ENCODE peak calls at places on chromosomes 11 and 22, in eight cellular contexts. One of them, this sample, is unnamed.

GRCh38 chr22:46065733-46066454 is 84.4 kb upstream of the PPARA start:
- DNase-seq in CD8-positive, alpha-beta T cell: no peak
- DNase-seq in HFF-Myc: no peak
- DNase-seq in astrocyte of the spinal cord: peak
- DNase-seq in breast epithelium: no peak
- DNase-seq in mesenchymal stem cell: no peak
- DNase-seq in left ventricle myocardium inferior: no peak
- DNase-seq in gastrocnemius medialis: no peak
- DNase-seq in this sample: no peak

GRCh38 chr11:78812513-78813293 is 238.0 kb upstream of the NARS2 start:
- DNase-seq in gastrocnemius medialis: no peak
- DNase-seq in astrocyte of the spinal cord: no peak
- DNase-seq in HFF-Myc: no peak
- DNase-seq in breast epithelium: no peak
- DNase-seq in left ventricle myocardium inferior: no peak
- DNase-seq in mesenchymal stem cell: peak
- DNase-seq in CD8-positive, alpha-beta T cell: no peak
- DNase-seq in this sample: no peak

GRCh38 chr11:61472868-61473267 is 35.7 kb upstream of the LRRC10B start:
- DNase-seq in left ventricle myocardium inferior: peak
- DNase-seq in breast epithelium: no peak
- DNase-seq in HFF-Myc: no peak
- DNase-seq in astrocyte of the spinal cord: peak
- DNase-seq in mesenchymal stem cell: no peak
- DNase-seq in CD8-positive, alpha-beta T cell: no peak
- DNase-seq in gastrocnemius medialis: peak
- DNase-seq in this sample: no peak

GRCh38 chr22:23579870-23580585 is at the start of gene IGLL1:
- DNase-seq in gastrocnemius medialis: no peak
- DNase-seq in mesenchymal stem cell: no peak
- DNase-seq in breast epithelium: no peak
- DNase-seq in HFF-Myc: no peak
- DNase-seq in astrocyte of the spinal cord: no peak
- DNase-seq in left ventricle myocardium inferior: no peak
- DNase-seq in CD8-positive, alpha-beta T cell: no peak
- DNase-seq in this sample: no peak

GRCh38 chr11:19080579-19080993 is 20.1 kb upstream of the MRGPRX2 start:
- DNase-seq in left ventricle myocardium inferior: no peak
- DNase-seq in astrocyte of the spinal cord: peak
- DNase-seq in mesenchymal stem cell: peak
- DNase-seq in gastrocnemius medialis: no peak
- DNase-seq in CD8-positive, alpha-beta T cell: no peak
- DNase-seq in breast epithelium: no peak
- DNase-seq in HFF-Myc: no peak
- DNase-seq in this sample: peak

GRCh38 chr11:70712471-70712870 is 314.1 kb downstream of the CTTN start:
- DNase-seq in mesenchymal stem cell: no peak
- DNase-seq in CD8-positive, alpha-beta T cell: no peak
- DNase-seq in gastrocnemius medialis: no peak
- DNase-seq in left ventricle myocardium inferior: no peak
- DNase-seq in astrocyte of the spinal cord: no peak
- DNase-seq in breast epithelium: no peak
- DNase-seq in HFF-Myc: no peak
- DNase-seq in this sample: no peak

GRCh38 chr22:36292823-36293530 is 40.0 kb downstream of the APOL1 start:
- DNase-seq in mesenchymal stem cell: no peak
- DNase-seq in gastrocnemius medialis: no peak
- DNase-seq in CD8-positive, alpha-beta T cell: no peak
- DNase-seq in breast epithelium: no peak
- DNase-seq in HFF-Myc: no peak
- DNase-seq in left ventricle myocardium inferior: peak
- DNase-seq in astrocyte of the spinal cord: no peak
- DNase-seq in this sample: no peak

GRCh38 chr11:87878373-87878779 is 296.9 kb downstream of the RAB38 start:
- DNase-seq in astrocyte of the spinal cord: peak
- DNase-seq in CD8-positive, alpha-beta T cell: no peak
- DNase-seq in gastrocnemius medialis: no peak
- DNase-seq in breast epithelium: no peak
- DNase-seq in left ventricle myocardium inferior: no peak
- DNase-seq in mesenchymal stem cell: peak
- DNase-seq in HFF-Myc: peak
- DNase-seq in this sample: peak

GRCh38 chr11:114121744-114122504 is 62.4 kb downstream of the ZBTB16 start:
- DNase-seq in astrocyte of the spinal cord: no peak
- DNase-seq in CD8-positive, alpha-beta T cell: no peak
- DNase-seq in gastrocnemius medialis: peak
- DNase-seq in breast epithelium: no peak
- DNase-seq in left ventricle myocardium inferior: no peak
- DNase-seq in HFF-Myc: no peak
- DNase-seq in mesenchymal stem cell: no peak
- DNase-seq in this sample: no peak

GRCh38 chr11:94007906-94008305 is 13.2 kb upstream of the HEPHL1 start:
- DNase-seq in breast epithelium: no peak
- DNase-seq in HFF-Myc: no peak
- DNase-seq in astrocyte of the spinal cord: no peak
- DNase-seq in gastrocnemius medialis: no peak
- DNase-seq in left ventricle myocardium inferior: no peak
- DNase-seq in mesenchymal stem cell: no peak
- DNase-seq in CD8-positive, alpha-beta T cell: no peak
- DNase-seq in this sample: no peak

GRCh38 chr11:79437981-79438630 is 2.7 kb downstream of the TENM4 start:
- DNase-seq in breast epithelium: no peak
- DNase-seq in astrocyte of the spinal cord: peak
- DNase-seq in gastrocnemius medialis: peak
- DNase-seq in HFF-Myc: no peak
- DNase-seq in mesenchymal stem cell: peak
- DNase-seq in left ventricle myocardium inferior: no peak
- DNase-seq in CD8-positive, alpha-beta T cell: no peak
- DNase-seq in this sample: peak

GRCh38 chr11:125517116-125517804 is 21.2 kb upstream of the FEZ1 start:
- DNase-seq in astrocyte of the spinal cord: peak
- DNase-seq in left ventricle myocardium inferior: no peak
- DNase-seq in breast epithelium: no peak
- DNase-seq in gastrocnemius medialis: no peak
- DNase-seq in CD8-positive, alpha-beta T cell: no peak
- DNase-seq in HFF-Myc: no peak
- DNase-seq in mesenchymal stem cell: peak
- DNase-seq in this sample: no peak

GRCh38 chr22:20618488-20618887 is 111.1 kb downstream of the MED15 start:
- DNase-seq in left ventricle myocardium inferior: no peak
- DNase-seq in HFF-Myc: no peak
- DNase-seq in CD8-positive, alpha-beta T cell: no peak
- DNase-seq in breast epithelium: no peak
- DNase-seq in astrocyte of the spinal cord: no peak
- DNase-seq in mesenchymal stem cell: no peak
- DNase-seq in gastrocnemius medialis: no peak
- DNase-seq in this sample: no peak

GRCh38 chr11:45771194-45771941 is 33.6 kb upstream of the SLC35C1 start:
- DNase-seq in HFF-Myc: peak
- DNase-seq in mesenchymal stem cell: peak
- DNase-seq in CD8-positive, alpha-beta T cell: peak
- DNase-seq in gastrocnemius medialis: peak
- DNase-seq in breast epithelium: peak
- DNase-seq in left ventricle myocardium inferior: peak
- DNase-seq in astrocyte of the spinal cord: peak
- DNase-seq in this sample: peak

GRCh38 chr22:24894998-24895397 is 51.5 kb downstream of the LHFPL7 start:
- DNase-seq in CD8-positive, alpha-beta T cell: no peak
- DNase-seq in HFF-Myc: peak
- DNase-seq in astrocyte of the spinal cord: peak
- DNase-seq in breast epithelium: peak
- DNase-seq in left ventricle myocardium inferior: peak
- DNase-seq in mesenchymal stem cell: peak
- DNase-seq in gastrocnemius medialis: peak
- DNase-seq in this sample: peak

GRCh38 chr11:72239849-72240460 is 4.0 kb downstream of the PHOX2A start:
- DNase-seq in HFF-Myc: no peak
- DNase-seq in mesenchymal stem cell: no peak
- DNase-seq in CD8-positive, alpha-beta T cell: no peak
- DNase-seq in left ventricle myocardium inferior: peak
- DNase-seq in gastrocnemius medialis: peak
- DNase-seq in breast epithelium: no peak
- DNase-seq in astrocyte of the spinal cord: no peak
- DNase-seq in this sample: no peak

GRCh38 chr11:469684-470667 is 19.9 kb downstream of the PTDSS2 start:
- DNase-seq in left ventricle myocardium inferior: no peak
- DNase-seq in astrocyte of the spinal cord: peak
- DNase-seq in gastrocnemius medialis: peak
- DNase-seq in HFF-Myc: no peak
- DNase-seq in mesenchymal stem cell: peak
- DNase-seq in CD8-positive, alpha-beta T cell: no peak
- DNase-seq in breast epithelium: peak
- DNase-seq in this sample: no peak

GRCh38 chr22:43726296-43726695 is 85.8 kb downstream of the EFCAB6 start:
- DNase-seq in breast epithelium: no peak
- DNase-seq in mesenchymal stem cell: no peak
- DNase-seq in astrocyte of the spinal cord: no peak
- DNase-seq in HFF-Myc: no peak
- DNase-seq in gastrocnemius medialis: no peak
- DNase-seq in left ventricle myocardium inferior: no peak
- DNase-seq in CD8-positive, alpha-beta T cell: no peak
- DNase-seq in this sample: no peak

GRCh38 chr22:46070722-46071450 is 79.4 kb upstream of the PPARA start:
- DNase-seq in HFF-Myc: no peak
- DNase-seq in gastrocnemius medialis: peak
- DNase-seq in left ventricle myocardium inferior: peak
- DNase-seq in breast epithelium: peak
- DNase-seq in mesenchymal stem cell: peak
- DNase-seq in astrocyte of the spinal cord: peak
- DNase-seq in CD8-positive, alpha-beta T cell: peak
- DNase-seq in this sample: peak

GRCh38 chr22:28933321-28933720 is 49.9 kb downstream of the ZNRF3 start:
- DNase-seq in CD8-positive, alpha-beta T cell: no peak
- DNase-seq in left ventricle myocardium inferior: no peak
- DNase-seq in astrocyte of the spinal cord: no peak
- DNase-seq in breast epithelium: no peak
- DNase-seq in mesenchymal stem cell: no peak
- DNase-seq in gastrocnemius medialis: no peak
- DNase-seq in HFF-Myc: no peak
- DNase-seq in this sample: no peak

GRCh38 chr22:33472462-33473344 is 414.5 kb upstream of the SYN3 start:
- DNase-seq in HFF-Myc: no peak
- DNase-seq in astrocyte of the spinal cord: no peak
- DNase-seq in mesenchymal stem cell: no peak
- DNase-seq in left ventricle myocardium inferior: no peak
- DNase-seq in CD8-positive, alpha-beta T cell: no peak
- DNase-seq in breast epithelium: no peak
- DNase-seq in gastrocnemius medialis: no peak
- DNase-seq in this sample: no peak

DNA sequence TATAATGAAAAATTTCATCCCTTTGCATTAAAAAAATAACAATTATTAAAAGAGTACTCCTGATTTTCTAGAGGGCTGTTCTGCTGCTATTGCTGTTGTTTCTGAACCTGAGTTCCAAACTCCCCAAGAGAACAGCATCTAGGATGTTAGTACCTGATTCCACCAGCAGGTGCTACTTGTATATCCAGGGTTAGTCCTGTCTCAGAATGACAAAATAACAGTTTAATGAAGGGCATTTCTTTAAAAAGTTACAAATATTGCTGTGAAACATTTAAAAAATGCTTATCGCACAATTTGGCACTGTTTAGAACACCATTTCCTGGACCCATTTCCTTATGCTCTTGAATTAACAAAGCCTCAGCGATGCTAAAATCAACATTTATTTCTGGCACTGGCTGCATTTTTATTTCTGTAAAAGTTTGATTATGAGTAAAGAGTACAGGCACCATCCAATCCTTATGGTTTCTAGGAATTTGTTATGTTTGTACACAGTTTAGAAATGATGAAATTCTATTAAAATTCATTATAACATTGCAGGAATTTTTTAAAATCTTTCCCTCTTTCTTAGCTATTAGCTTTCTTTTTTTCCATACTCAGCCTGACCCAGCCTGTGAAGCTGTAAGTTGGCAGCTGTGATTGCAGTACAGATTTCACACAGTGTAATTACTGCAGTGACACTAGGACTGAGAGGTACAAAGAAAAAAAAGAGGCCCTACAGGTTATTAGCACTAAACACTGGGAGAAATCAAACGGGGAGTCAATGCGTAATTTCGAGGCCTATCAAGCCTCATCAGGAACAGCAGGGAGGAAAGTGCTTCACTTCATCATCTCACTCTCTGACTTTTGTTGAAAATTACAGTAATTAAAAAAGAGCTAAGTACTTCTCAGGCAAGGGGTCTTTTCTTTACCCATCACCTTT is 208.8 kb downstream of the DCDC1 start:
- DNase-seq in HFF-Myc: no peak
- DNase-seq in mesenchymal stem cell: no peak
- DNase-seq in breast epithelium: no peak
- DNase-seq in gastrocnemius medialis: no peak
- DNase-seq in CD8-positive, alpha-beta T cell: no peak
- DNase-seq in astrocyte of the spinal cord: no peak
- DNase-seq in left ventricle myocardium inferior: no peak
- DNase-seq in this sample: no peak
- H3K4me3 ChIP-seq in HFF-Myc: no peak
- H3K4me3 ChIP-seq in mesenchymal stem cell: no peak
- H3K4me3 ChIP-seq in breast epithelium: no peak
- H3K4me3 ChIP-seq in gastrocnemius medialis: no peak
- H3K4me3 ChIP-seq in CD8-positive, alpha-beta T cell: no peak
- H3K4me3 ChIP-seq in astrocyte of the spinal cord: no peak
- H3K4me3 ChIP-seq in left ventricle myocardium inferior: no peak
- H3K4me3 ChIP-seq in this sample: no peak

GRCh38 chr11:4211991-4212390 is 117.4 kb downstream of the RRM1 start:
- DNase-seq in CD8-positive, alpha-beta T cell: no peak
- DNase-seq in astrocyte of the spinal cord: no peak
- DNase-seq in gastrocnemius medialis: no peak
- DNase-seq in breast epithelium: no peak
- DNase-seq in mesenchymal stem cell: no peak
- DNase-seq in HFF-Myc: no peak
- DNase-seq in left ventricle myocardium inferior: no peak
- DNase-seq in this sample: no peak
- H3K4me3 ChIP-seq in CD8-positive, alpha-beta T cell: no peak
- H3K4me3 ChIP-seq in astrocyte of the spinal cord: no peak
- H3K4me3 ChIP-seq in gastrocnemius medialis: no peak
- H3K4me3 ChIP-seq in breast epithelium: no peak
- H3K4me3 ChIP-seq in mesenchymal stem cell: no peak
- H3K4me3 ChIP-seq in HFF-Myc: no peak
- H3K4me3 ChIP-seq in left ventricle myocardium inferior: peak
- H3K4me3 ChIP-seq in this sample: no peak

DNA sequence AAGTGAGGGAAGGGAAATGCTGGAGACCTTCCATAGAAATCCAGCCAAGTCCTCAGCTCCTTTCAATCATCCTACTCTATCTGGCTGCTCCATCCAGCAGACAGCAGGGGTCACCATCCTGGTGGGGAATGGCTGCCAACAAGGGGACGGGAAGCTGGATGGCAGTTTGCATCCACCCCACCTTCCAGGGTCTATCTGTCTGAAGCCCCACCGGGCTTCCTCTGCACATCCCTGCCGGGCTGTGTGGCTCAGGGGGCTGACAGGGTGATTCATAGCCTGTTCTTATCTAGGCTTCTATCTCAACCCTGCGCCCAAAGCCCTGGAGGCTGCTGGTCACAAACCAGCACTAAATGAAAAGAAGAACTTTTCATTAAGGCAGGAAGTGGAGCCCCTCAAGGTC is 1.1 kb downstream of the SYTL2 start:
- DNase-seq in left ventricle myocardium inferior: no peak
- DNase-seq in HFF-Myc: no peak
- DNase-seq in gastrocnemius medialis: no peak
- DNase-seq in astrocyte of the spinal cord: no peak
- DNase-seq in mesenchymal stem cell: peak
- DNase-seq in CD8-positive, alpha-beta T cell: peak
- DNase-seq in breast epithelium: no peak
- DNase-seq in this sample: no peak
- H3K4me3 ChIP-seq in left ventricle myocardium inferior: peak
- H3K4me3 ChIP-seq in HFF-Myc: peak
- H3K4me3 ChIP-seq in gastrocnemius medialis: peak
- H3K4me3 ChIP-seq in astrocyte of the spinal cord: peak
- H3K4me3 ChIP-seq in mesenchymal stem cell: no peak
- H3K4me3 ChIP-seq in CD8-positive, alpha-beta T cell: peak
- H3K4me3 ChIP-seq in breast epithelium: peak
- H3K4me3 ChIP-seq in this sample: peak

GRCh38 chr11:131275580-131275979 is 94.8 kb upstream of the NTM start:
- DNase-seq in HFF-Myc: no peak
- DNase-seq in CD8-positive, alpha-beta T cell: no peak
- DNase-seq in mesenchymal stem cell: no peak
- DNase-seq in left ventricle myocardium inferior: no peak
- DNase-seq in breast epithelium: no peak
- DNase-seq in gastrocnemius medialis: no peak
- DNase-seq in astrocyte of the spinal cord: no peak
- DNase-seq in this sample: no peak
- H3K4me3 ChIP-seq in HFF-Myc: no peak
- H3K4me3 ChIP-seq in CD8-positive, alpha-beta T cell: no peak
- H3K4me3 ChIP-seq in mesenchymal stem cell: no peak
- H3K4me3 ChIP-seq in left ventricle myocardium inferior: no peak
- H3K4me3 ChIP-seq in breast epithelium: no peak
- H3K4me3 ChIP-seq in gastrocnemius medialis: no peak
- H3K4me3 ChIP-seq in astrocyte of the spinal cord: no peak
- H3K4me3 ChIP-seq in this sample: no peak

This sample was measured in pancreas.